ENCODE peak calls at places on chromosomes 16 and 17, in five cellular contexts. B, W, C, X and R are unnamed samples. For H3K9me3, the result is how much of the 10 kb centered on the place peaks cover.

GRCh38 chr16:11553371-11553770 is 33.3 kb downstream of the LITAF start:
- DNase-seq in B (no peak), W (no peak), C (no peak), X (no peak), R (no peak)

GRCh38 chr16:68446941-68447675 is 1.2 kb downstream of the SMPD3 start:
- DNase-seq in B (no peak), W (no peak), C (no peak), X (no peak), R (no peak)

GRCh38 chr16:68235882-68236803 is at the start of gene ESRP2:
- DNase-seq in B (no peak), W (peak), C (peak), X (peak), R (no peak)

GRCh38 chr17:76080207-76080933 is 1.4 kb downstream of the ZACN start:
- DNase-seq in B (no peak), W (no peak), C (no peak), X (no peak), R (no peak)

GRCh38 chr16:1420111-1420539 is 422 bp downstream of the UQCC4 start:
- DNase-seq in B (no peak), W (no peak), C (no peak), X (peak), R (no peak)

GRCh38 chr16:76835319-76835718 is 355.7 kb upstream of the MON1B start:
- DNase-seq in B (no peak), W (no peak), C (no peak), X (no peak), R (no peak)

GRCh38 chr16:9885876-9886275 is 296.4 kb downstream of the GRIN2A start:
- DNase-seq in B (no peak), W (no peak), C (no peak), X (no peak), R (no peak)

GRCh38 chr17:61833536-61834203 is 29.7 kb downstream of the BRIP1 start:
- DNase-seq in B (no peak), W (no peak), C (no peak), X (no peak), R (no peak)

GRCh38 chr17:81392909-81393654 is 2.2 kb upstream of the BAHCC1 start:
- DNase-seq in B (no peak), W (no peak), C (no peak), X (no peak), R (no peak)

GRCh38 chr17:47267354-47267828 is 13.8 kb downstream of the ITGB3 start:
- DNase-seq in B (no peak), W (no peak), C (no peak), X (no peak), R (no peak)

GRCh38 chr17:35553310-35553709 is 7.3 kb downstream of the SLFN14 start:
- DNase-seq in B (no peak), W (no peak), C (no peak), X (no peak), R (no peak)

GRCh38 chr17:21213491-21214014 is 408 bp downstream of the TMEM11 start:
- DNase-seq in B (peak), W (no peak), C (no peak), X (no peak), R (peak)

GRCh38 chr17:8726477-8726876 is 18.2 kb downstream of the CCDC42 start:
- DNase-seq in B (no peak), W (no peak), C (no peak), X (no peak), R (no peak)

GRCh38 chr16:65119905-65120341 is 1.9 kb downstream of the CDH11 start:
- DNase-seq in B (no peak), W (peak), C (peak), X (no peak), R (peak)

GRCh38 chr17:50350733-50351132 is 4.8 kb downstream of the XYLT2 start:
- DNase-seq in B (no peak), W (no peak), C (no peak), X (no peak), R (no peak)

GRCh38 chr17:50353600-50354195 is 7.8 kb downstream of the XYLT2 start:
- DNase-seq in B (no peak), W (no peak), C (no peak), X (peak), R (peak)

GRCh38 chr17:50354198-50354597 is 8.3 kb downstream of the XYLT2 start:
- DNase-seq in B (no peak), W (no peak), C (no peak), X (peak), R (peak)

GRCh38 chr17:50352693-50353599 is 7.0 kb downstream of the XYLT2 start:
- DNase-seq in B (no peak), W (no peak), C (no peak), X (no peak), R (no peak)

DNA sequence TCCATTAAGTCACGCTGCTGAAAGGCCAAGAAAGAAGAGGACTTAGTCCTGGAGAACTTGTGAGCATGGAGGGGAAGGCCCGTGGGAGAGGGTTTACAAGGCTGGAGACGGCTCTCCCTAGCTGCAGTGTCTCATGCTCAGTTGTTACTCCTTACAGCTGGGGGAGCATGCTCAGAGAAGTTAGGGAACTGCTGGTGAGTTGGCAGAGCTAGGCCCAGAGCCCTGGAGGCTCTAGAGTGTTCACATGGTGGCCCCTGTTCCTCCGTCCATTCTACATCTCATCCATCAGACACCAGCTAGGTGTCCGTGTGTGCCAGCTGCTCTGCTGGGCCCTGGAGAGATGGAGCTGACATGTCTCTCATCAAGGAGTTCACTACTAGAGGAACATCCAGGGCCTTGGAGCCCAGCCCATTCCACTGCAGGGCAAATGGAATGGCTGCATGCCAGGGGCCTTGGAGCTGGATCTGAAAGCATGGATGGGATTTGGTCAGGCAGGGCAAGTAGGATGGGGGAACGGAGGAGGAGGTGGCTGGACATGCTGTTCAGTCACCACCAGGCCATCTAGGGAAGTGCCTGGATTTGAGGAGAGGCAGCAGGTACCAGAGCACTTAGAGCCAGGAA is 6.3 kb downstream of the XYLT2 start:
- DNase-seq in B (peak), W (no peak), C (no peak), X (peak), R (no peak)
- H3K27ac ChIP-seq in B (no peak), W (peak), C (no peak), X (no peak), R (no peak)

GRCh38 chr17:60135951-60136666 is 13.7 kb upstream of the CA4 start:
- DNase-seq in B (no peak), W (no peak), C (no peak), X (no peak), R (peak)

GRCh38 chr17:60138769-60139437 is 10.9 kb upstream of the CA4 start:
- DNase-seq in B (no peak), W (no peak), C (no peak), X (no peak), R (no peak)

GRCh38 chr17:60134396-60135159 is 15.2 kb upstream of the CA4 start:
- DNase-seq in B (peak), W (no peak), C (no peak), X (peak), R (peak)

GRCh38 chr17:60137731-60138130 is 12.0 kb upstream of the CA4 start:
- DNase-seq in B (no peak), W (no peak), C (no peak), X (no peak), R (no peak)

DNA sequence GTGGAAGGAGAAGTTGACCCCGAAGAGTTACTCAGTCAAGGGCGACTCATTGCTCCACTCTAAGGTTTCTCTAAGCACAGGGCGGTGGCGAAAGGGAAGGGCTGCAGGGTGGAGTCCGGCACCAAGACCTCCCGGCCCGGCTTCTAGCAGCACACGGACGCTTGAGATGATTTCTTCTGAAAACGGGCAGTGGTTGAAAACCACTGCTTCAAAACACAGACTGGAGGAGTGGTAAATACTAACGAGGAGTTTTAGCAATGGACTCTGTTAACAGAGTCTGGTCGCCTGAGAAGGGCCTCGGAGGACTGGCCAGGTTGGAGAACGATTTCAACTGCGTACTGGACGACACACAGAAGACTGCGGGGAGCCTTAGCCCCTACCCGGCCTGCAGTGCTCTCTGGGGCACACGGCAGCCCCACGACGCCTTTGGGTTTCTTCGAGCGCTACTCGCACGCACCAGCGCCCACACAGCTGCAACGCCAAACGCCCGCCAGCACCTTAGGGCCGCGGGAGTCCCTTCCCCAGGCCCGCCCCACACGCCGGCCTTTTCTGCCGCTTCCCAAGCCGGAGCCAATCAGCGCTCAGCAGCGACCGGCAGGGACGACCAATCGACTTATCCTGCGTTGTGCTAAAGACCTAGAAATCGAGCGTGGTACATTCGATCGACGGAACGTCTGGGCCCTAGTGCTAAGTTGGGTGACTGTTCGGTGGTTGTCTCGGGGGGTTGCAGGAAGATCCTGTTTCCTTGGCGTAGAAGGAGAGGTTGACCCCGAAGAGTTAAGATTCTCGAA is 14.4 kb upstream of the CA4 start:
- DNase-seq in B (peak), W (peak), C (peak), X (peak), R (peak)
- H3K9me3 ChIP-seq in B (under half), W (under half), C (under half), X (under half), R (under half)

GRCh38 chr17:29587591-29587990 is 1.9 kb downstream of the GIT1 start:
- DNase-seq in B (no peak), W (no peak), C (no peak), X (no peak), R (no peak)

GRCh38 chr17:29585080-29585751 is 4.2 kb downstream of the GIT1 start:
- DNase-seq in B (peak), W (no peak), C (peak), X (peak), R (no peak)

GRCh38 chr17:29588561-29589411 is 662 bp downstream of the GIT1 start:
- DNase-seq in B (peak), W (no peak), C (peak), X (no peak), R (no peak)

GRCh38 chr17:29588017-29588557 is 1.4 kb downstream of the GIT1 start:
- DNase-seq in B (peak), W (no peak), C (no peak), X (no peak), R (no peak)

DNA sequence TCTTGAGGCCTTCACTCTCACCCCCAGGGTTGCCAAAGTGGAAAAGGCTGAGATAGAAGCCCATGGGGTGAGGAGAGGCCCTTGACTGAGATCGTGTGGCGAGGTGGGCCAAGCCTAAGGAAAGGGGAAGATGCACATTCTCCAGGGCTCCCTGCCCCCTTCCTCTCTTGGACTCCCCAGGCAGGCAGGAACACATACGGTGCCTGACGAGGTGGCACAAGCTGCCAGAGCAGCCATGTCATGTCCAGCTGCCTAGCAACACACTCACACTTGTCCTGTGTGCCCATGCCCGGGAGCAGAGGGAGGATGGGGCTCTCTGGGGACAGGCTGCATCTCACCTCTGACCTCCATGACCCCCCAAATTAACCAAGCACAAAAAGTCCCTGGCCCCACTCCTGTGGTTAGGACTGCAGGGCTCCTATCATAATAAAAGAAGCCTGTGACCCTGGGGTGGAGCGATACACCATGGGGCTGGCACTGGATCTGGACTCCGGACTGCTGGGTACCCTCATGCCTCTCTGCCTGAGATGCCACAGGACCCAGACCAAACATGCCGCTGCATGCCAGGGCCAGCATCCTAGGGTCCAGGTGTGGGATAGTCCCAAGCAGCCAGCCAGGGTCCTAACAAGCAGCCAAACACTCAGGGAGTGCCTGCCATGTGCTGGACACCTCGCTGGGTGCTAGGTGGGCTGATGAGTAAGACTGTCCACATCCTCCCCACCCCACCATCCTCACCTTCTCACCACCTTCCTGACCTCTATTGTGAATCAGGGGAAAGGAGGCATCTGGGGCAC is 2.6 kb downstream of the GIT1 start:
- DNase-seq in B (peak), W (no peak), C (peak), X (no peak), R (no peak)
- H3K4me3 ChIP-seq in B (peak), W (peak), C (no peak), X (no peak), R (no peak)

GRCh38 chr17:72425796-72426173 is 305.0 kb downstream of the SOX9 start:
- DNase-seq in B (no peak), W (no peak), C (no peak), X (no peak), R (peak)

GRCh38 chr17:72423718-72424117 is 302.9 kb downstream of the SOX9 start:
- DNase-seq in B (no peak), W (no peak), C (no peak), X (no peak), R (no peak)

GRCh38 chr17:72423286-72423589 is 302.4 kb downstream of the SOX9 start:
- DNase-seq in B (no peak), W (no peak), C (no peak), X (no peak), R (no peak)

GRCh38 chr17:72425133-72425795 is 304.4 kb downstream of the SOX9 start:
- DNase-seq in B (no peak), W (no peak), C (no peak), X (no peak), R (no peak)

GRCh38 chr17:72424505-72425117 is 303.8 kb downstream of the SOX9 start:
- DNase-seq in B (no peak), W (no peak), C (no peak), X (no peak), R (no peak)
- H3K27ac ChIP-seq in B (no peak), W (no peak), C (no peak), X (no peak), R (no peak)

GRCh38 chr16:59470556-59470955 is 736.4 kb upstream of the GOT2 start:
- DNase-seq in B (no peak), W (no peak), C (no peak), X (no peak), R (no peak)
- H3K9me3 ChIP-seq in B (under half), W (under half), C (under half), X (under half), R (under half)

DNA sequence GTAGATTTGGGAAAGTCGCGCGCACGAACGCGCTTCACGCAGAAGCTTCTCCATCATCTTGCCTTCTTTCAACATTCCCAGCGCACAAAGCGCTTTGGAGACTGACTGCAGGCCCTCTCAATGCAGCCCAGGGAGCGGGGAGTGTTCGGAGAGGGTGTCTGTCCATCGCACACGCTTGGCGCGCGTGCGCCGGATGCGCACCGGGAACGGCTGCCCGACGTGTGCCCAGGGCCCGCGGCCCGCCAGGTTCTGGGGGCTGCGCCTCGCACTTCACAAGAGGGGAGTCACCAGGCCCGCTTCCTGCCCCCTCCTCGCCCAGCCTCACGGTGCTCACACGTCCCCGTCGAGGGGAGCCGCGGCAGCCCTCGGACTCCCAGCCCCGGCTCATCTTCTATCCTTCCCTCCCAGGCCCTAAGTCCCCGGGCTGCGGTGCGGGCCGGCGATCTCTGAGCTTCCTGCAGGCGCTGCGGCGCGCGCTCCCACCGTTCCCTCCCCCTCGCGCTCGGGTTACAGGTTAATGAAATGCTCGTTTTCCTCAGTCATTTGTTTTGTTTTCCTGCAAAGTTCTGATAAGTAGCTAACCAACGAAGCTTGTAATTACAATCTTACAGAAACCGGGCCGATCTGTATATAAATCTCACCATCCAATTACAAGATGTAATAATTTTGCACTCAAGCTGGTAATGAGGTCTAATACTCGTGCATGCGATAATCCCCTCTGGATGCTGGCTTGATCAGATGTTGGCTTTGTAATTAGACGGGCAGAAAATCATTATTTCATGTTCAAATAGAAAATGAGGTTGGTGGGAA is 2.9 kb upstream of the IRX3 start:
- DNase-seq in B (no peak), W (no peak), C (no peak), X (no peak), R (no peak)
- H3K4me3 ChIP-seq in B (peak), W (no peak), C (no peak), X (no peak), R (no peak)

GRCh38 chr16:35714665-35715064 is 2255.3 kb downstream of the TP53TG3F start:
- DNase-seq in B (peak), W (no peak), C (no peak), X (no peak), R (no peak)
- H3K27ac ChIP-seq in B (peak), W (no peak), C (no peak), X (no peak), R (no peak)

DNA sequence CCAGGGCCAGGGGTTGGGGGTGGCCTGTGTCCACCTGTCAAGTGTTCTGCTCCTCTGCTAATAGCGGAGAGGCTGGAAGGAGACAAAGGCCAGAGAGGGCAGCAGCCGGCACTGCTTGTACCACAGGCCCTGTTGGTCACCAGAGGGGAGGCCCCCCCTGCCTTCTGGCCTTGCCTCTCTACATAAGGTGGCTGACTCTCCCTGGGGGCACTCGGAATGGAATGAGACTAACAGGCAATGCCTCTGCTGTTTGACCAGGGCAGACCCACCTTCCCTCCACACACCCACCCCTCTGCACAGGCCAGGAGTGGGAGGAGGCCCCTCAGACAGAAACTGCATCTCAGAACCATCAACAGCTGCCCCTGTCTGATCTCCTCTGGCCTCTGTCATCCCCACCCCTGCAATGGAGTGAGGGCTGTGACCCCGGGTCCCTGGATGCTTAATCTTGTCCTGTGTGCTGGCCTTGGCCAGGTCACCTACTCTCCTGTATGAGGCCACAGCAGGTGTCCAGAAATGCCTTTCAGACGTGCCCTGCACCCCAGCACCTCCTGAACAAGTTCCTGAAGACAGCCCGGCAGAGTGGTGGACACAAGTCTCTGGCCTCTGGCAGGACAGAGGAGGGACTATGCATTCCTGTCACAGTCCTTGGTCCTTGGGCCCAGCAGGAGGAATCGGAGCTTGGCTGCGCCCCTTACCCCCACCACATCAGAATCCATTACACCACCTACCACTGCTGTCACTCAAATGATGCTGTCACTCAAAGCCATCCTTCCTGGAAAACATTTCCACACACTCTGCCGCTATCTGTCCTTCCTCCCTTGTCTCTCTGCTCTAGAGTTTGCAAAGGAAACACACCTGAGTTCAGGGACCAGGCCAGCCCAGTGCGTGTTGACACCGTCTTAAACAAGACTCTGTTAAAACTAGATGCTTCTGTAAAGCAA is 107.5 kb upstream of the ZNF750 start:
- DNase-seq in B (no peak), W (no peak), C (peak), X (no peak), R (peak)
- H3K9me3 ChIP-seq in B (half or more), W (under half), C (under half), X (under half), R (under half)

GRCh38 chr17:40493697-40494096 is 7.7 kb downstream of the TNS4 start:
- DNase-seq in B (no peak), W (peak), C (no peak), X (no peak), R (no peak)

GRCh38 chr17:40487371-40488020 is 13.9 kb downstream of the TNS4 start:
- DNase-seq in B (no peak), W (no peak), C (no peak), X (no peak), R (no peak)

GRCh38 chr17:40490982-40491381 is 10.4 kb downstream of the TNS4 start:
- DNase-seq in B (no peak), W (no peak), C (no peak), X (no peak), R (no peak)

GRCh38 chr17:40491486-40491885 is 9.9 kb downstream of the TNS4 start:
- DNase-seq in B (no peak), W (peak), C (no peak), X (no peak), R (no peak)

GRCh38 chr17:40490289-40490853 is 11.1 kb downstream of the TNS4 start:
- DNase-seq in B (peak), W (peak), C (peak), X (no peak), R (peak)
- H3K4me3 ChIP-seq in B (no peak), W (no peak), C (no peak), X (no peak), R (no peak)